ENCODE peak calls at places on chromosomes 2 and 18, in nine cellular contexts. T is A549, X is mucosa of descending colon, R is fibroblast of the aortic adventitia, C is heart left ventricle, U is GM23338, S is natural killer cell, L is BJ, O is heart right ventricle. Z is an unnamed sample.

GRCh38 chr2:230170532-230170931 is 49.3 kb downstream of the SP110 start:
- DNase-seq in X (no peak), R (no peak), O (no peak), C (no peak), S (no peak), U (no peak), T (no peak), L (no peak), Z (no peak)

GRCh38 chr2:99619211-99619610 is 129.4 kb upstream of the REV1 start:
- DNase-seq in L (no peak), T (no peak), S (no peak), C (no peak), R (no peak), U (no peak), X (no peak), O (no peak), Z (no peak)

GRCh38 chr18:56076735-56077134 is 488.7 kb upstream of the TCF4 start:
- DNase-seq in X (no peak), R (no peak), O (no peak), C (no peak), U (no peak), S (no peak), L (no peak), T (no peak), Z (no peak)

GRCh38 chr2:239927424-239927981 is 97.6 kb downstream of the NDUFA10 start:
- DNase-seq in C (no peak), T (peak), S (no peak), R (peak), L (peak), X (peak), U (no peak), O (no peak), Z (no peak)

GRCh38 chr2:74119324-74119723 is 28.4 kb downstream of the BOLA3 start:
- DNase-seq in X (no peak), S (no peak), T (no peak), L (no peak), U (no peak), C (no peak), R (peak), O (no peak), Z (no peak)

GRCh38 chr2:210795506-210795905 is 239.1 kb downstream of the CPS1 start:
- DNase-seq in T (no peak), X (no peak), L (no peak), S (no peak), C (no peak), U (no peak), O (no peak), R (no peak), Z (no peak)

GRCh38 chr18:24605454-24605853 is 145.0 kb downstream of the HRH4 start:
- DNase-seq in R (no peak), L (no peak), U (no peak), T (no peak), X (no peak), O (no peak), C (no peak), S (no peak), Z (no peak)

GRCh38 chr2:204470178-204470620 is 75.1 kb upstream of the PARD3B start:
- DNase-seq in O (no peak), C (no peak), T (no peak), S (no peak), X (no peak), R (peak), U (no peak), L (no peak), Z (no peak)

GRCh38 chr2:5472673-5473072 is 219.5 kb upstream of the SOX11 start:
- DNase-seq in T (no peak), C (no peak), L (no peak), O (no peak), R (no peak), S (no peak), X (no peak), U (no peak), Z (no peak)

GRCh38 chr2:127574656-127575055 is 39.2 kb downstream of the MYO7B start:
- DNase-seq in C (no peak), L (no peak), O (no peak), S (no peak), X (no peak), T (no peak), R (no peak), U (no peak), Z (no peak)

GRCh38 chr2:102436284-102436683 is 13.3 kb downstream of the IL18RAP start:
- DNase-seq in C (no peak), T (no peak), X (no peak), R (peak), L (no peak), S (no peak), U (no peak), O (no peak), Z (no peak)

GRCh38 chr2:116467243-116467642 is 1347.2 kb upstream of the DDX18 start:
- DNase-seq in C (no peak), O (no peak), U (no peak), T (no peak), S (no peak), X (no peak), L (no peak), R (no peak), Z (no peak)

GRCh38 chr18:75165926-75166325 is 43.0 kb downstream of the PTGR3 start:
- DNase-seq in O (no peak), X (no peak), L (no peak), U (no peak), S (no peak), T (no peak), R (no peak), C (no peak), Z (no peak)

GRCh38 chr2:24702800-24703199 is 90.4 kb downstream of the PTRHD1 start:
- DNase-seq in X (no peak), S (no peak), U (no peak), O (no peak), L (peak), T (peak), R (peak), C (no peak), Z (no peak)

GRCh38 chr2:58436842-58437241 is 195.7 kb upstream of the FANCL start:
- DNase-seq in X (no peak), R (no peak), S (no peak), C (no peak), U (no peak), O (no peak), L (no peak), T (no peak), Z (no peak)

GRCh38 chr2:237864940-237865622 is 5.7 kb downstream of the RAMP1 start:
- DNase-seq in S (no peak), O (no peak), R (peak), T (no peak), L (no peak), U (no peak), X (no peak), C (peak), Z (no peak)

GRCh38 chr18:47838396-47838795 is 92.1 kb downstream of the SMAD2 start:
- DNase-seq in C (no peak), U (no peak), T (no peak), L (no peak), O (no peak), R (no peak), S (no peak), X (no peak), Z (no peak)

GRCh38 chr2:192877159-192877558 is 682.4 kb upstream of the TMEFF2 start:
- DNase-seq in O (no peak), S (no peak), U (peak), T (no peak), R (no peak), X (no peak), L (no peak), C (no peak), Z (no peak)

GRCh38 chr2:119862127-119862889 is 102.6 kb downstream of the PTPN4 start:
- DNase-seq in L (no peak), T (no peak), S (no peak), U (peak), X (no peak), R (no peak), O (no peak), C (no peak), Z (no peak)

GRCh38 chr18:35635171-35635570 is 53.6 kb downstream of the GALNT1 start:
- DNase-seq in C (no peak), S (no peak), L (peak), X (no peak), R (peak), U (no peak), T (no peak), O (no peak), Z (no peak)

GRCh38 chr2:145006957-145007672 is 487.2 kb upstream of the ZEB2 start:
- DNase-seq in T (peak), U (no peak), C (peak), R (peak), O (peak), S (no peak), L (peak), X (no peak), Z (no peak)

GRCh38 chr2:138922973-138923563 is 142.9 kb upstream of the NXPH2 start:
- DNase-seq in S (no peak), O (no peak), X (no peak), U (peak), R (peak), C (no peak), L (no peak), T (peak), Z (no peak)

GRCh38 chr2:174750923-174751441 is 13.3 kb downstream of the CHRNA1 start:
- DNase-seq in S (peak), O (no peak), X (no peak), T (no peak), C (no peak), U (no peak), R (no peak), L (no peak), Z (peak)

GRCh38 chr2:237693281-237694039 is 66.1 kb downstream of the LRRFIP1 start:
- DNase-seq in X (peak), C (no peak), U (no peak), L (no peak), T (peak), R (peak), O (no peak), S (no peak), Z (no peak)

GRCh38 chr2:27071990-27072830 is 756 bp upstream of the OST4 start:
- DNase-seq in O (peak), T (no peak), R (peak), C (peak), S (no peak), U (peak), X (peak), L (no peak), Z (no peak)

GRCh38 chr2:32248299-32248698 is 16.4 kb downstream of the NLRC4 start:
- DNase-seq in L (no peak), C (no peak), O (no peak), R (no peak), S (no peak), U (no peak), X (no peak), T (no peak), Z (no peak)

GRCh38 chr2:106341666-106342065 is 126.5 kb downstream of the RGPD3 start:
- DNase-seq in U (peak), X (no peak), O (no peak), S (no peak), R (no peak), L (no peak), T (no peak), C (no peak), Z (no peak)

GRCh38 chr2:65640793-65641103 is 208.3 kb upstream of the SPRED2 start:
- DNase-seq in U (no peak), R (no peak), T (no peak), C (no peak), S (no peak), L (no peak), X (no peak), O (no peak), Z (no peak)
- TF ChIP-seq CTCF in U (no peak), R (no peak), T (no peak), C (no peak), S (peak), L (no peak), X (no peak), O (no peak), Z (no peak)

DNA sequence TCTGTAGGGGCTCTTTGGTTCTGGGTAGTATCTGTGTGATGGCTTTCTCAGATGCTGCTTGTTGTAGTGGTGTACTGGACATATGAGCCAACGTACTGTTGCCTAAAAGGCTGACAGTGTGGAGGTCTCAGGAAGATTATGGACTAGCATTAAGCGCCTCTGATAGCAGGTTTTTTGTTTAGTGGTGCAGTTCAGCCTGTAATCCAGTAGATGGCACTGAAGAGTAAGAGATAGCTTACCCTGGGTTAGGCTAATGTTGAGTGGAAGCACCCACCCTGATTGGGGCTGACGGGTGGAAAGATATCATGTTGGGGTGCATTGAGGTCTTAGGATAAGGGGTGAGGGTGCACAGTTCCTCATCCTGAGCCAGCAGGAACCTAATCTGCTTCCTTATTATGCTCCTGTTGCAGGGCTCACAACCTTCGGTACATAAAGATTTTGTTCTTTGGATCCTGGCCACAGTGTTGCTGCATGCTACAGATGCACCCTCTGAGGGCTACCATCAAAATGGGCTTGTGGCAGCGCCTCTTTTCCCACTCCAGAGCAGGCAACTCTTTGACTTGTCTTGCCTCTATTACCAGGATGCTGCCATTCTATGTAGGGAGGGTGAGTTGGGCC is 79.6 kb downstream of the MSTN start:
- DNase-seq in S (no peak), R (peak), T (peak), L (no peak), C (no peak), X (no peak), O (no peak), U (peak), Z (no peak)
- TF ChIP-seq CTCF in S (no peak), R (peak), T (peak), L (peak), C (peak), X (no peak), O (no peak), U (peak), Z (no peak)

DNA sequence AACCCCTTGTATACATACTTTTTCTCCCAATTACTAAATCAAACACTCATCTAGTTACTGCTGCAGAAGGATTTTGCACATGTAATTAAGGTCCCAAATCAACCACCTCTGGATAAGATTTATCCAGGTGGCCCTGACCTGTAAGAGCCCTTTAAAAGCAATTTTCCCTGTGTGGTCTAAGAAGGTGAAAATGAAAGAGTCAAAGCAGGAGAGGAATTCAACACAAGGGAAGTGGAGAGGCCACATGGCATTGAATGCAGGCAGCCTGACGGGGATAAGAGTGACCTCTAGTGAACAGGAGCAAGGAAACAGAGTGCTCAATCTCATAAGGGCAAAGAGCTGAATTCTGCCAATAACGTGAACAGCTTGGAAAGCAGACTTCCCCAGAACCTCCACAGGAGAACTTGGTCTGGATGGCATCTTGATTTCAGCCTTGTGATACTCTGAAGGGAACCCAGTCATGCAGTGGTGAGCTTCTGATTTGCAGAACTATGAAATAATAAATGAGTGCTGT is 27.2 kb downstream of the PPP3R1 start:
- DNase-seq in S (no peak), T (peak), O (no peak), L (no peak), C (peak), X (no peak), R (peak), U (peak), Z (no peak)
- TF ChIP-seq CTCF in S (no peak), T (peak), O (no peak), L (no peak), C (no peak), X (peak), R (peak), U (peak), Z (no peak)

DNA sequence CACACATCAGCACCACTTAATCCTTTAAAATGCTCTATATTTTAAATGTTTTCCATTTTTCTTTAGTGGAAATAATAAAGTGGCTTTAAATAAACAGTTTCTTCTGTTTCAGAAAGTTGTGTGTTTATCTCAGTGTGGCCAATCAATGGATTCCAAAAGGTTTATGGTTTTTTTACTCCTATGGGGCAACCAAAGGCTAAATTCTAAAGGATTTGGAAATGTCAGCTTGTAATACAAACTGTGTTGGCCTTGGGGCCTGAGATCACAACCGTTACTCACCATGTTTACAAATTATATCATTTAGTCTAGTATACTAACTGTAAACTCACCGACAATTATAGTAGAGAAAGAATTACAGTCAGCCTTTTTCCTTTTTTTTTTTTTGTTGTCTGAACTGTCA is 827.2 kb downstream of the EPHA4 start:
- DNase-seq in O (no peak), R (no peak), U (no peak), L (no peak), T (no peak), C (no peak), X (no peak), S (no peak), Z (no peak)
- TF ChIP-seq CTCF in O (no peak), R (no peak), U (no peak), L (no peak), T (no peak), C (no peak), X (no peak), S (no peak), Z (no peak)

Z was measured in activated B cell treated with CpG ODN at 0.5 μM for 24 hours.